ENCODE peak calls at places on chromosome 6, in eight cellular contexts. Q, H, B, Z, U, N, I and O are unnamed samples.
A peak's percentile ranks its signal among the peaks of the same experiment; 100 is the strongest.

GRCh38 chr6:68704485-68704884 is 69.4 kb downstream of the ADGRB3 start:
- DNase-seq in Q (no peak), H (no peak), B (no peak), Z (no peak), U (no peak), N (no peak), I (no peak), O (no peak)

GRCh38 chr6:3361312-3362037 is 95.4 kb downstream of the SLC22A23 start:
- DNase-seq in Q (no peak), H (no peak), B (no peak), Z (no peak), U (no peak), N (no peak), I (peak; percentile 39), O (no peak)

GRCh38 chr6:39776581-39776980 is 15.6 kb upstream of the DAAM2 start:
- DNase-seq in Q (no peak), H (no peak), B (no peak), Z (no peak), U (peak; percentile 28), N (no peak), I (no peak), O (no peak)

GRCh38 chr6:25136879-25137278 is 142.3 kb upstream of the CARMIL1 start:
- DNase-seq in Q (no peak), H (peak; percentile 9), B (no peak), Z (no peak), U (no peak), N (peak; percentile 36), I (no peak), O (no peak)

GRCh38 chr6:4573958-4574481 is 202.2 kb upstream of the CDYL start:
- DNase-seq in Q (no peak), H (no peak), B (no peak), Z (no peak), U (no peak), N (peak; percentile 96), I (no peak), O (no peak)

GRCh38 chr6:107443904-107444267 is 15.5 kb downstream of the PDSS2 start:
- DNase-seq in Q (no peak), H (no peak), B (no peak), Z (no peak), U (no peak), N (no peak), I (no peak), O (peak; percentile 32)

GRCh38 chr6:70133246-70133645 is 169.6 kb downstream of the COL9A1 start:
- DNase-seq in Q (no peak), H (no peak), B (no peak), Z (no peak), U (no peak), N (no peak), I (no peak), O (no peak)

GRCh38 chr6:131368077-131368911 is 204.7 kb upstream of the ARG1 start:
- DNase-seq in Q (peak; percentile 47), H (no peak), B (no peak), Z (peak; percentile 19), U (no peak), N (peak; percentile 29), I (peak; percentile 67), O (no peak)

GRCh38 chr6:152954443-152954842 is 28.4 kb downstream of the FBXO5 start:
- DNase-seq in Q (no peak), H (no peak), B (no peak), Z (no peak), U (no peak), N (peak; percentile 24), I (no peak), O (no peak)

GRCh38 chr6:1749041-1749440 is 139.3 kb downstream of the FOXC1 start:
- DNase-seq in Q (no peak), H (no peak), B (no peak), Z (no peak), U (no peak), N (no peak), I (no peak), O (no peak)

GRCh38 chr6:21037453-21037852 is 503.2 kb downstream of the CDKAL1 start:
- DNase-seq in Q (no peak), H (no peak), B (no peak), Z (no peak), U (no peak), N (no peak), I (no peak), O (no peak)

GRCh38 chr6:42260972-42261371 is 43.3 kb upstream of the MRPS10 start:
- DNase-seq in Q (no peak), H (peak; percentile 26), B (no peak), Z (no peak), U (peak; percentile 82), N (peak; percentile 20), I (peak; percentile 85), O (no peak)

DNA sequence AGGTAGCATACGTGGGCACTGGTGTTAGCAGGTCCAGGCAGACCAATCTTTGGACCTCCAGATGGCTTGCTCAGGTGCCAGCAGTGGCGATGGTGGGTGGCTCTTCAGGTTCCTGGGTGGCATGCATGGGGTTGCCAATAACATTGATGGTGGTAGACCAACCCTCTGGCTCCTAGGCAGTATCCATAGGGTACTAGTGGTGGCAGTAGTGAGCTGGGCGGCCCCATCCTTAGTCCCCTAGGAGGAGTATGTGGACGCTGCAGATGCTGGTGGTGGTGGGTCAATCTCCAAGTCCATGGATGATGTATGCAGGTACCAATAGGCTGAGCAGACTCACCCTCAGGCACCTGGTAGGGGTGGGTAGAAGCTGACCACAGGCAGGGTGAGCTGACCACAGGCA is 70.6 kb downstream of the ZC2HC1B start:
- DNase-seq in Q (no peak), H (no peak), B (no peak), Z (no peak), U (no peak), N (no peak), I (no peak), O (no peak)
- TF ChIP-seq CTCF in Q (no peak), H (no peak), B (no peak), Z (no peak), U (no peak), N (no peak), I (peak; percentile 47), O (no peak)

GRCh38 chr6:105790635-105791034 is 295.5 kb upstream of the PRDM1 start:
- DNase-seq in Q (no peak), H (no peak), B (no peak), Z (no peak), U (peak; percentile 10), N (peak; percentile 30), I (no peak), O (no peak)
- TF ChIP-seq CTCF in Q (no peak), H (no peak), B (no peak), Z (no peak), U (peak; percentile 32), N (peak; percentile 44), I (peak; percentile 53), O (peak; percentile 63)

GRCh38 chr6:85756982-85757381 is 114.3 kb upstream of the SYNCRIP start:
- DNase-seq in Q (no peak), H (peak; percentile 45), B (no peak), Z (no peak), U (peak; percentile 30), N (peak; percentile 63), I (no peak), O (peak; percentile 12)
- TF ChIP-seq CTCF in Q (peak; percentile 15), H (peak; percentile 48), B (peak; percentile 33), Z (no peak), U (peak; percentile 63), N (peak; percentile 56), I (peak; percentile 78), O (peak; percentile 75)

GRCh38 chr6:135743476-135743875 is 108.0 kb upstream of the PDE7B start:
- DNase-seq in Q (no peak), H (no peak), B (peak; percentile 2), Z (no peak), U (peak; percentile 36), N (no peak), I (no peak), O (no peak)
- TF ChIP-seq CTCF in Q (no peak), H (no peak), B (no peak), Z (no peak), U (peak; percentile 55), N (no peak), I (peak; percentile 68), O (peak; percentile 56)